ENCODE peak calls at places on chromosomes 11 and 22, in six cellular contexts. M is prostate gland, Q is cardiac muscle cell, S is gastrocnemius medialis, D is PC-3, O is ovary. R is an unnamed sample.

GRCh38 chr11:1014276-1014675 is 22.2 kb downstream of the MUC6 start:
- DNase-seq in D (no peak), O (no peak), M (no peak), Q (no peak), S (no peak), R (no peak)

GRCh38 chr22:44660051-44660830 is 41.8 kb upstream of the PRR5 start:
- DNase-seq in S (no peak), O (no peak), D (no peak), M (no peak), Q (no peak), R (no peak)

GRCh38 chr22:28279888-28280287 is 360.8 kb upstream of the PITPNB start:
- DNase-seq in M (no peak), D (no peak), O (no peak), Q (no peak), S (no peak), R (peak)

GRCh38 chr11:23123766-23124165 is 263.5 kb upstream of the CCDC179 start:
- DNase-seq in D (peak), S (no peak), M (no peak), O (no peak), Q (peak), R (peak)

GRCh38 chr11:3111919-3112690 is 53.0 kb downstream of the OSBPL5 start:
- DNase-seq in M (no peak), S (no peak), Q (peak), O (no peak), D (no peak), R (peak)

GRCh38 chr11:28144808-28145207 is 36.6 kb downstream of the METTL15 start:
- DNase-seq in D (peak), Q (peak), O (no peak), M (no peak), S (no peak), R (peak)

GRCh38 chr11:1750481-1750839 is at the start of gene IFITM10:
- DNase-seq in M (no peak), D (no peak), S (no peak), O (no peak), Q (peak), R (no peak)

GRCh38 chr22:44357962-44358553 is 45.3 kb upstream of the SHISAL1 start:
- DNase-seq in M (no peak), O (peak), S (no peak), Q (peak), D (no peak), R (no peak)

GRCh38 chr11:27328602-27329001 is 34.4 kb downstream of the CCDC34 start:
- DNase-seq in Q (no peak), D (no peak), S (no peak), M (no peak), O (no peak), R (no peak)

GRCh38 chr11:13831707-13832106 is 130.8 kb upstream of the SPON1 start:
- DNase-seq in M (no peak), S (no peak), D (peak), Q (no peak), O (no peak), R (no peak)

GRCh38 chr11:64357904-64358535 is 942 bp upstream of the RPS6KA4 start:
- DNase-seq in D (peak), M (no peak), S (no peak), Q (no peak), O (no peak), R (peak)

GRCh38 chr11:1832181-1832988 is 2.4 kb upstream of the SYT8 start:
- DNase-seq in M (no peak), S (no peak), D (peak), O (peak), Q (peak), R (peak)

GRCh38 chr11:32213223-32213622 is 122.3 kb downstream of the RCN1 start:
- DNase-seq in S (no peak), D (peak), M (no peak), Q (peak), O (no peak), R (peak)

GRCh38 chr11:73429121-73429740 is 53.0 kb downstream of the RELT start:
- DNase-seq in S (no peak), M (no peak), D (peak), Q (peak), O (no peak), R (peak)

GRCh38 chr22:28903719-28904118 is 20.3 kb downstream of the ZNRF3 start:
- DNase-seq in S (no peak), M (no peak), D (no peak), Q (no peak), O (peak), R (no peak)

GRCh38 chr11:121551463-121551862 is 98.7 kb upstream of the SORL1-AS1 start:
- DNase-seq in S (no peak), M (no peak), Q (no peak), D (no peak), O (no peak), R (no peak)

GRCh38 chr11:78749243-78749730 is 174.6 kb upstream of the NARS2 start:
- DNase-seq in S (no peak), M (no peak), D (no peak), O (no peak), Q (no peak), R (no peak)

GRCh38 chr11:111557425-111558111 is 17.0 kb downstream of the LAYN start:
- DNase-seq in Q (peak), M (no peak), D (peak), O (no peak), S (no peak), R (peak)

GRCh38 chr11:93652161-93652597 is 9.3 kb upstream of the CEP295 start:
- DNase-seq in M (peak), D (peak), S (no peak), Q (peak), O (no peak), R (peak)

GRCh38 chr11:12188548-12189317 is 78.3 kb downstream of the MICAL2 start:
- DNase-seq in O (no peak), S (no peak), D (no peak), M (no peak), Q (no peak), R (no peak)

GRCh38 chr22:32562396-32562795 is 87.8 kb downstream of the FBXO7 start:
- DNase-seq in O (no peak), Q (no peak), M (no peak), D (no peak), S (no peak), R (no peak)

GRCh38 chr11:65553301-65554001 is 4.7 kb downstream of the LTBP3 start:
- DNase-seq in O (peak), Q (no peak), S (no peak), D (no peak), M (no peak), R (peak)

GRCh38 chr22:16824718-16825687 is at the start of gene XKR3:
- DNase-seq in D (peak), S (no peak), O (no peak), M (no peak), Q (no peak), R (no peak)

GRCh38 chr11:131723088-131723487 is 352.7 kb downstream of the NTM start:
- DNase-seq in D (no peak), O (no peak), S (no peak), Q (peak), M (no peak), R (no peak)

GRCh38 chr22:41327124-41327523 is 25.8 kb downstream of the ZC3H7B start:
- DNase-seq in O (no peak), S (peak), Q (no peak), D (no peak), M (no peak), R (no peak)

GRCh38 chr11:69588270-69588669 is 52.7 kb upstream of the CCND1 start:
- DNase-seq in M (no peak), Q (peak), S (no peak), O (no peak), D (peak), R (peak)

DNA sequence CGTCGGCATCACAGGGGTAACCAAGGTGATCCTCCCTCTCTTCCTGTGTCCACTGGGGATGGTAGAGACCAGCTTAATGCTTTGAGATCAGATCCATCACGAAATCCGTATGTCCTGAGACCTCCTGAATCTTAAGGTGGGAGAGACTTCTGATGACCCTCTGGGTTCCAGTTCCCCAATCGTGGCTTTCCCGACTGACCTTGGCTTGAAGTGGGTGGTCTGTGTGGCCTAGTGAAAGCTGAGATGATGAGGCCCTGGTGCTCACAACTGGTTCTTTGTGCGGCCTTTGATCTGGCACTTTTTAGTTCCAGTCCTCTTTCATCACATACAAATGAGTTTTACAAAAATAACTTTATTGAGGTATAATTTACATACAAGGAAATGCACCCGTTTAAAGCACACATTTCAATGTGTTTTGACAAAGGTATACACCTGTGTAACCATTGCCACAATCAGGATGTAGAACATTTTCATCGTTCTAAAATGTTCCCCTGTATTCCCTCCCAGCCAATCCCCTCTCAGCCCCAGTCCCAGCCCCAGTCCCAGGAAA is 6.1 kb downstream of the MIAT start:
- DNase-seq in M (no peak), O (no peak), Q (no peak), D (no peak), S (no peak), R (no peak)
- TF ChIP-seq CTCF in M (no peak), O (no peak), Q (no peak), D (no peak), S (no peak), R (no peak)

GRCh38 chr11:108019870-108020540 is 11.3 kb downstream of the CUL5 start:
- DNase-seq in D (no peak), O (no peak), M (no peak), S (peak), Q (peak), R (peak)
- H3K4me3 ChIP-seq in D (no peak), O (no peak), M (no peak), S (no peak), Q (no peak), R (no peak)

GRCh38 chr11:130102457-130103249 is 33.0 kb downstream of the APLP2 start:
- DNase-seq in O (no peak), M (peak), D (no peak), S (no peak), Q (peak), R (peak)

GRCh38 chr11:130110325-130111108 is 40.8 kb downstream of the APLP2 start:
- DNase-seq in M (no peak), S (no peak), Q (no peak), D (no peak), O (no peak), R (no peak)

GRCh38 chr11:130103296-130103814 is 33.7 kb downstream of the APLP2 start:
- DNase-seq in M (no peak), S (no peak), D (peak), Q (peak), O (no peak), R (peak)

GRCh38 chr11:130109441-130109840 is 39.7 kb downstream of the APLP2 start:
- DNase-seq in S (no peak), Q (no peak), D (no peak), M (no peak), O (no peak), R (no peak)

GRCh38 chr11:130106381-130106780 is 36.7 kb downstream of the APLP2 start:
- DNase-seq in Q (no peak), O (no peak), M (no peak), D (no peak), S (no peak), R (no peak)
- TF ChIP-seq CTCF in Q (no peak), O (no peak), M (no peak), D (no peak), S (no peak), R (no peak)

GRCh38 chr22:42960146-42960509 is 54.8 kb downstream of the PACSIN2 start:
- DNase-seq in Q (no peak), D (no peak), O (no peak), S (no peak), M (peak), R (no peak)

GRCh38 chr22:42957544-42957943 is 57.4 kb downstream of the PACSIN2 start:
- DNase-seq in Q (no peak), D (no peak), M (no peak), S (no peak), O (no peak), R (no peak)

GRCh38 chr22:42958937-42959336 is 56.0 kb downstream of the PACSIN2 start:
- DNase-seq in Q (no peak), D (no peak), O (no peak), M (no peak), S (no peak), R (no peak)

GRCh38 chr22:42957958-42958357 is 57.0 kb downstream of the PACSIN2 start:
- DNase-seq in M (no peak), D (no peak), Q (no peak), S (no peak), O (no peak), R (no peak)

GRCh38 chr22:42959472-42960145 is 55.3 kb downstream of the PACSIN2 start:
- DNase-seq in Q (peak), S (peak), O (no peak), M (peak), D (no peak), R (no peak)
- H3K4me3 ChIP-seq in Q (no peak), S (peak), O (no peak), M (peak), D (no peak), R (no peak)

GRCh38 chr22:42560781-42561180 is 7.0 kb downstream of the SERHL2 start:
- DNase-seq in S (no peak), O (no peak), D (no peak), Q (peak), M (no peak), R (no peak)
- TF ChIP-seq CTCF in S (peak), O (peak), D (peak), Q (peak), M (peak), R (peak)

R was measured in foreskin fibroblast.